ENCODE peak calls at places on chromosomes 7 and 10, in seven cellular contexts. Q, P, D, A, Y, N and C are unnamed samples.

GRCh38 chr10:74307061-74307651 is 156.1 kb downstream of the ADK start:
- DNase-seq in N (no peak), D (no peak), A (no peak), P (no peak), Q (no peak), Y (no peak), C (no peak)

GRCh38 chr7:81514546-81514945 is 255.3 kb downstream of the HGF start:
- DNase-seq in A (peak), Q (no peak), N (no peak), P (no peak), Y (no peak), D (no peak), C (no peak)

GRCh38 chr7:139358541-139359365 is 941 bp upstream of the LUC7L2 start:
- DNase-seq in Q (peak), P (no peak), N (peak), Y (peak), A (peak), D (peak), C (no peak)

GRCh38 chr7:74479961-74480829 is 26.5 kb downstream of the GTF2IRD1 start:
- DNase-seq in P (no peak), D (peak), Y (peak), A (peak), Q (peak), N (peak), C (peak)

GRCh38 chr7:2791390-2791789 is 52.7 kb downstream of the GNA12 start:
- DNase-seq in D (no peak), N (no peak), P (no peak), Y (no peak), Q (no peak), A (no peak), C (no peak)

GRCh38 chr10:51233337-51234100 is 159.2 kb downstream of the PRKG1 start:
- DNase-seq in P (no peak), D (peak), A (peak), Q (no peak), Y (no peak), N (peak), C (no peak)

GRCh38 chr7:22356010-22356854 is 722 bp downstream of the RAPGEF5 start:
- DNase-seq in D (no peak), N (peak), Q (no peak), P (no peak), Y (no peak), A (no peak), C (no peak)

GRCh38 chr7:129222064-129222463 is 2.8 kb upstream of the AHCYL2 start:
- DNase-seq in A (no peak), Y (peak), Q (peak), N (no peak), P (no peak), D (no peak), C (no peak)

DNA sequence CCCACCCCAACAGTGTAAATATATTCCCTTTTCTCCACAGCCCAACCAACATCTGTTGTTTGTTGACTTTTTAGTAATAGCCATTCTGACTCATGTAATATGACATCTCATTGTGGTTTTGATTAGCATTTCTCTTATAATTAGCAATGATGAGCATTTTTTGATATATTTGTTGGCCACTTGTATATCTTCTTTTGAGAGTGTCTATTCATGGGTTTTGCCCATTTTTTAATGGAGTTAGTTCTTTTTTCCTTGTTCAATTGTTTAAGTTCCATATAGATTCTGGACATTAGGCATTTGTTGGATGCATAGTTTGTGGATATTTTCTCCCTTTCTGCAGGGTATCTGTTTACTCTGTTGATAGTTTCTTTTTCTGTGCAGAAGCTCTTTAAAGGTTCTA is 340.1 kb downstream of the NXPH1 start:
- DNase-seq in A (no peak), Q (no peak), Y (no peak), N (peak), D (no peak), P (no peak), C (no peak)
- H3K4me3 ChIP-seq in A (no peak), Q (no peak), Y (no peak), N (no peak), D (no peak), P (no peak), C (no peak)

DNA sequence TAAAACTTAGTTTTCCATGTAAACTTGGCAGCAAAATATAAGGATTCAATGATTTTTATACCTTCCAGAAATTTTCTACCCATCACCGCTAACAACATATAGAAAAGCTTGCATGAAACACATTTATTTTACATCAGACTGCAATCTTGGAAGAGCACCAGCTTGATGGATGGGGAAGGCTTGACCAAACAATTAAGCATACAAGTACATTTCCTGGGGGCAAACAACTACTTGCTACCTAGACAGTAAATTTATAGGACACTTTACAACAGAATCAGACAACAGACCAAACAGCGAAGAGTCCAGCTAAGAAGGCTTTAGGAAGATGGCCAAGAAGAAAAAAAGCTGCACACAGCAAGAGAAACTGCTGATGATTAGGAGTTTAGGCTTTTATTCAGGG is 8.0 kb downstream of the AASS start:
- DNase-seq in A (no peak), D (no peak), Q (peak), P (no peak), N (no peak), Y (no peak), C (peak)
- H3K4me3 ChIP-seq in A (no peak), D (no peak), Q (no peak), P (no peak), N (no peak), Y (no peak), C (peak)

DNA sequence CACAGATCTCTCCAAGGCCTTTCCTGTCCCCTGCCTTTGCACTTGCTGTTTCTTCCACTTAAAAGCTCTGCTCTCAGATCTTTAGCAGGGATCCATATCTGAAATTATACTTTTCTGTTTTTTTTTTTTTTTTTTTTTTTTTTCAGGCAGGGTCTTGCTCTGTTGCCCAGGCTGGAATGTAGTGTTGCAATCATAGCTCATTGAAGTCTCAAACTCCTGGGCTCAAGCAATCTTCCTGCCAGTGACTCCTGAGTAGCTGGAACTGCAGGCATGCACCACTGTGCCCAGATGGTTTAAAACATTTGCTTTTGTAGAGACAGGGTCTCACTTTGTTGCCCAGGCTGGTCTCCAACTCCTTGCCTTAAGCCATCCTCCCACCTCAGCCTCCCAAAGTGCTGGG is 5.0 kb upstream of the TSPAN15 start:
- DNase-seq in A (no peak), D (no peak), N (peak), P (no peak), Q (peak), Y (peak), C (peak)
- H3K4me3 ChIP-seq in A (no peak), D (no peak), N (no peak), P (no peak), Q (no peak), Y (no peak), C (no peak)

GRCh38 chr10:132511092-132511491 is 26.5 kb upstream of the INPP5A start:
- DNase-seq in N (no peak), P (no peak), A (no peak), Y (no peak), D (no peak), Q (no peak), C (no peak)

GRCh38 chr10:132511692-132512442 is 25.7 kb upstream of the INPP5A start:
- DNase-seq in P (no peak), A (no peak), Q (peak), Y (peak), D (no peak), N (no peak), C (no peak)

GRCh38 chr10:132510174-132510611 is 27.4 kb upstream of the INPP5A start:
- DNase-seq in D (no peak), N (no peak), Q (no peak), A (no peak), P (no peak), Y (no peak), C (no peak)

GRCh38 chr10:132514841-132515521 is 22.6 kb upstream of the INPP5A start:
- DNase-seq in Y (no peak), Q (no peak), D (no peak), P (no peak), A (no peak), N (no peak), C (no peak)

GRCh38 chr10:132512693-132513345 is 24.8 kb upstream of the INPP5A start:
- DNase-seq in Y (no peak), D (no peak), A (no peak), N (no peak), Q (no peak), P (no peak), C (no peak)
- H3K4me3 ChIP-seq in Y (no peak), D (no peak), A (no peak), N (no peak), Q (no peak), P (no peak), C (no peak)

GRCh38 chr7:70696139-70696782 is 435.7 kb upstream of the GALNT17 start:
- DNase-seq in A (peak), Q (peak), D (peak), Y (no peak), P (no peak), N (peak), C (peak)

GRCh38 chr7:70694357-70694908 is 437.5 kb upstream of the GALNT17 start:
- DNase-seq in A (peak), Y (peak), Q (peak), P (no peak), N (no peak), D (peak), C (peak)

GRCh38 chr7:70693690-70694356 is 438.1 kb upstream of the GALNT17 start:
- DNase-seq in Q (peak), Y (peak), P (peak), N (no peak), D (peak), A (peak), C (peak)

GRCh38 chr7:70694909-70695803 is 436.8 kb upstream of the GALNT17 start:
- DNase-seq in D (peak), N (no peak), Y (peak), A (peak), P (no peak), Q (peak), C (peak)

GRCh38 chr7:70695804-70696104 is 436.2 kb upstream of the GALNT17 start:
- DNase-seq in A (no peak), Q (peak), D (peak), P (no peak), N (no peak), Y (no peak), C (peak)
- H3K4me3 ChIP-seq in A (peak), Q (peak), D (peak), P (peak), N (peak), Y (peak), C (peak)